ENCODE peak calls at places on chromosomes 16 and 17, in six cellular contexts. Q, E, H, V, J and C are unnamed samples.

GRCh38 chr17:57832711-57833596 is 16.9 kb downstream of the MRPS23 start:
- DNase-seq in E (no peak), V (peak; percentile 90), H (peak; percentile 42), J (peak; percentile 83), Q (peak; percentile 81), C (peak; percentile 49)

GRCh38 chr17:77959216-77959925 is 868 bp downstream of the TNRC6C start:
- DNase-seq in E (peak; percentile 86), Q (no peak), J (peak; percentile 7), V (peak; percentile 78), H (peak; percentile 5), C (peak; percentile 56)

GRCh38 chr16:51834131-51834530 is 683.1 kb upstream of the SALL1 start:
- DNase-seq in H (no peak), V (no peak), J (peak; percentile 65), E (no peak), Q (no peak), C (no peak)

GRCh38 chr16:50204426-50205108 is 51.5 kb downstream of the TENT4B start:
- DNase-seq in H (no peak), E (no peak), Q (no peak), J (peak; percentile 42), V (no peak), C (no peak)

GRCh38 chr17:27446569-27447301 is 9.5 kb upstream of the KSR1 start:
- DNase-seq in V (no peak), E (no peak), Q (no peak), H (no peak), J (peak; percentile 53), C (no peak)

GRCh38 chr16:82891918-82892317 is 265.1 kb downstream of the CDH13 start:
- DNase-seq in E (no peak), V (no peak), H (no peak), Q (no peak), J (no peak), C (no peak)

GRCh38 chr17:78899361-78900260 is 3.4 kb downstream of the CEP295NL start:
- DNase-seq in J (peak; percentile 39), H (no peak), Q (peak; percentile 40), E (peak; percentile 89), V (peak; percentile 75), C (no peak)

GRCh38 chr17:17484451-17484899 is 7.7 kb downstream of the MED9 start:
- DNase-seq in H (no peak), E (peak; percentile 56), V (no peak), J (no peak), Q (no peak), C (no peak)

GRCh38 chr17:72465191-72466024 is 344.6 kb downstream of the SOX9 start:
- DNase-seq in V (peak; percentile 83), H (peak; percentile 92), Q (peak; percentile 76), J (peak; percentile 53), E (peak; percentile 86), C (peak; percentile 94)

GRCh38 chr17:17224137-17224536 is 12.8 kb downstream of the FLCN start:
- DNase-seq in Q (no peak), J (no peak), V (no peak), E (peak; percentile 13), H (no peak), C (no peak)

GRCh38 chr17:64261422-64262124 is 1.5 kb downstream of the TEX2 start:
- DNase-seq in H (no peak), J (no peak), E (peak; percentile 74), V (no peak), Q (no peak), C (no peak)

GRCh38 chr17:72419866-72420774 is 299.3 kb downstream of the SOX9 start:
- DNase-seq in Q (no peak), E (no peak), J (no peak), V (no peak), H (peak; percentile 45), C (peak; percentile 81)

GRCh38 chr17:81683208-81683583 is 401 bp downstream of the ARL16 start:
- DNase-seq in Q (no peak), V (no peak), E (peak; percentile 92), J (no peak), H (no peak), C (no peak)

GRCh38 chr17:44002141-44002848 is 2.1 kb upstream of the NAGS start:
- DNase-seq in E (peak; percentile 94), H (no peak), J (peak; percentile 58), V (no peak), Q (no peak), C (peak; percentile 24)

GRCh38 chr17:37888881-37889280 is 35.3 kb upstream of the TBC1D3K start:
- DNase-seq in J (no peak), Q (no peak), E (no peak), H (no peak), V (no peak), C (no peak)

GRCh38 chr17:48016112-48016511 is 21.5 kb downstream of the COPZ2 start:
- DNase-seq in E (peak; percentile 86), H (no peak), J (no peak), V (peak; percentile 54), Q (no peak), C (no peak)

GRCh38 chr17:1605681-1606351 is 22.8 kb downstream of the SLC43A2 start:
- DNase-seq in E (no peak), V (no peak), Q (no peak), H (no peak), J (no peak), C (no peak)

GRCh38 chr17:10756604-10757003 is 26.8 kb upstream of the TMEM220 start:
- DNase-seq in J (no peak), H (no peak), E (no peak), Q (no peak), V (no peak), C (no peak)

GRCh38 chr17:80034977-80035686 is 540 bp downstream of the TBC1D16 start:
- DNase-seq in Q (no peak), H (no peak), E (peak; percentile 91), J (peak; percentile 28), V (peak; percentile 76), C (peak; percentile 34)

GRCh38 chr16:73057369-73058210 is 9.7 kb upstream of the ZFHX3 start:
- DNase-seq in E (peak; percentile 95), H (peak; percentile 27), J (peak; percentile 38), Q (no peak), V (peak; percentile 75), C (no peak)

GRCh38 chr16:88536510-88536909 is 33.7 kb upstream of the ZC3H18 start:
- DNase-seq in E (no peak), J (no peak), V (no peak), H (no peak), Q (no peak), C (no peak)